ENCODE peak calls at places on chromosomes 2 and 18, in six cellular contexts. One of them, this sample, is unnamed.
A peak's percentile ranks its signal among the peaks of the same experiment; 100 is the strongest.

GRCh38 chr2:69185807-69186206 is 172.8 kb downstream of the ANTXR1 start:
- DNase-seq in activated CD4-positive, alpha-beta T cell treated with anti-CD3 and anti-CD28 coated beads for 24 hours: no peak
- DNase-seq in astrocyte of the hippocampus: no peak
- DNase-seq in stimulated activated CD4-positive, alpha-beta T cell treated with anti-CD3 and anti-CD28 coated beads, TNF-alpha, amount 100 ng/mL, for 1 hour: no peak
- DNase-seq in M059J: peak; percentile 95
- DNase-seq in IMR-90: peak; percentile 48
- DNase-seq in this sample: no peak

GRCh38 chr18:73244411-73244810 is 376.6 kb upstream of the NETO1 start:
- DNase-seq in astrocyte of the hippocampus: peak; percentile 19
- DNase-seq in stimulated activated CD4-positive, alpha-beta T cell treated with anti-CD3 and anti-CD28 coated beads, TNF-alpha, amount 100 ng/mL, for 1 hour: no peak
- DNase-seq in activated CD4-positive, alpha-beta T cell treated with anti-CD3 and anti-CD28 coated beads for 24 hours: no peak
- DNase-seq in IMR-90: peak; percentile 34
- DNase-seq in M059J: peak; percentile 1
- DNase-seq in this sample: no peak

GRCh38 chr2:29923110-29923721 is 1.8 kb upstream of the ALK start:
- DNase-seq in stimulated activated CD4-positive, alpha-beta T cell treated with anti-CD3 and anti-CD28 coated beads, TNF-alpha, amount 100 ng/mL, for 1 hour: no peak
- DNase-seq in M059J: peak; percentile 69
- DNase-seq in activated CD4-positive, alpha-beta T cell treated with anti-CD3 and anti-CD28 coated beads for 24 hours: no peak
- DNase-seq in astrocyte of the hippocampus: peak; percentile 77
- DNase-seq in IMR-90: peak; percentile 54
- DNase-seq in this sample: peak; percentile 50

GRCh38 chr2:240567872-240568677 is at the start of gene RNPEPL1:
- DNase-seq in IMR-90: no peak
- DNase-seq in stimulated activated CD4-positive, alpha-beta T cell treated with anti-CD3 and anti-CD28 coated beads, TNF-alpha, amount 100 ng/mL, for 1 hour: no peak
- DNase-seq in activated CD4-positive, alpha-beta T cell treated with anti-CD3 and anti-CD28 coated beads for 24 hours: no peak
- DNase-seq in astrocyte of the hippocampus: peak; percentile 71
- DNase-seq in M059J: peak; percentile 33
- DNase-seq in this sample: peak; percentile 54

GRCh38 chr2:776517-776916 is 99.3 kb upstream of the TMEM18 start:
- DNase-seq in activated CD4-positive, alpha-beta T cell treated with anti-CD3 and anti-CD28 coated beads for 24 hours: no peak
- DNase-seq in astrocyte of the hippocampus: no peak
- DNase-seq in IMR-90: no peak
- DNase-seq in stimulated activated CD4-positive, alpha-beta T cell treated with anti-CD3 and anti-CD28 coated beads, TNF-alpha, amount 100 ng/mL, for 1 hour: no peak
- DNase-seq in M059J: no peak
- DNase-seq in this sample: no peak

GRCh38 chr2:224646242-224646846 is 61.2 kb upstream of the CUL3 start:
- DNase-seq in M059J: peak; percentile 10
- DNase-seq in activated CD4-positive, alpha-beta T cell treated with anti-CD3 and anti-CD28 coated beads for 24 hours: no peak
- DNase-seq in IMR-90: peak; percentile 4
- DNase-seq in astrocyte of the hippocampus: peak; percentile 28
- DNase-seq in stimulated activated CD4-positive, alpha-beta T cell treated with anti-CD3 and anti-CD28 coated beads, TNF-alpha, amount 100 ng/mL, for 1 hour: no peak
- DNase-seq in this sample: no peak

GRCh38 chr2:154637426-154637825 is 61.1 kb upstream of the KCNJ3 start:
- DNase-seq in stimulated activated CD4-positive, alpha-beta T cell treated with anti-CD3 and anti-CD28 coated beads, TNF-alpha, amount 100 ng/mL, for 1 hour: no peak
- DNase-seq in astrocyte of the hippocampus: peak; percentile 50
- DNase-seq in activated CD4-positive, alpha-beta T cell treated with anti-CD3 and anti-CD28 coated beads for 24 hours: no peak
- DNase-seq in IMR-90: no peak
- DNase-seq in M059J: no peak
- DNase-seq in this sample: no peak

GRCh38 chr2:222708274-222708710 is 36.8 kb downstream of the MOGAT1 start:
- DNase-seq in activated CD4-positive, alpha-beta T cell treated with anti-CD3 and anti-CD28 coated beads for 24 hours: peak; percentile 64
- DNase-seq in stimulated activated CD4-positive, alpha-beta T cell treated with anti-CD3 and anti-CD28 coated beads, TNF-alpha, amount 100 ng/mL, for 1 hour: peak; percentile 77
- DNase-seq in M059J: peak; percentile 62
- DNase-seq in astrocyte of the hippocampus: peak; percentile 85
- DNase-seq in IMR-90: peak; percentile 74
- DNase-seq in this sample: peak; percentile 81

GRCh38 chr18:77032121-77032758 is 100.3 kb downstream of the MBP start:
- DNase-seq in stimulated activated CD4-positive, alpha-beta T cell treated with anti-CD3 and anti-CD28 coated beads, TNF-alpha, amount 100 ng/mL, for 1 hour: no peak
- DNase-seq in astrocyte of the hippocampus: peak; percentile 83
- DNase-seq in activated CD4-positive, alpha-beta T cell treated with anti-CD3 and anti-CD28 coated beads for 24 hours: no peak
- DNase-seq in IMR-90: no peak
- DNase-seq in M059J: peak; percentile 5
- DNase-seq in this sample: no peak

GRCh38 chr2:9984217-9984739 is 32.8 kb downstream of the GRHL1 start:
- DNase-seq in astrocyte of the hippocampus: peak; percentile 49
- DNase-seq in IMR-90: peak; percentile 48
- DNase-seq in M059J: peak; percentile 26
- DNase-seq in activated CD4-positive, alpha-beta T cell treated with anti-CD3 and anti-CD28 coated beads for 24 hours: peak; percentile 6
- DNase-seq in stimulated activated CD4-positive, alpha-beta T cell treated with anti-CD3 and anti-CD28 coated beads, TNF-alpha, amount 100 ng/mL, for 1 hour: no peak
- DNase-seq in this sample: no peak

GRCh38 chr2:66555076-66555475 is 120.2 kb downstream of the MEIS1 start:
- DNase-seq in stimulated activated CD4-positive, alpha-beta T cell treated with anti-CD3 and anti-CD28 coated beads, TNF-alpha, amount 100 ng/mL, for 1 hour: no peak
- DNase-seq in M059J: no peak
- DNase-seq in astrocyte of the hippocampus: no peak
- DNase-seq in activated CD4-positive, alpha-beta T cell treated with anti-CD3 and anti-CD28 coated beads for 24 hours: no peak
- DNase-seq in IMR-90: peak; percentile 62
- DNase-seq in this sample: no peak

GRCh38 chr2:136126021-136126420 is 8.1 kb upstream of the CXCR4 start:
- DNase-seq in astrocyte of the hippocampus: no peak
- DNase-seq in M059J: no peak
- DNase-seq in IMR-90: no peak
- DNase-seq in stimulated activated CD4-positive, alpha-beta T cell treated with anti-CD3 and anti-CD28 coated beads, TNF-alpha, amount 100 ng/mL, for 1 hour: no peak
- DNase-seq in activated CD4-positive, alpha-beta T cell treated with anti-CD3 and anti-CD28 coated beads for 24 hours: no peak
- DNase-seq in this sample: no peak

GRCh38 chr2:70743677-70744076 is 24.3 kb downstream of the ADD2 start:
- DNase-seq in astrocyte of the hippocampus: no peak
- DNase-seq in stimulated activated CD4-positive, alpha-beta T cell treated with anti-CD3 and anti-CD28 coated beads, TNF-alpha, amount 100 ng/mL, for 1 hour: no peak
- DNase-seq in M059J: no peak
- DNase-seq in IMR-90: no peak
- DNase-seq in activated CD4-positive, alpha-beta T cell treated with anti-CD3 and anti-CD28 coated beads for 24 hours: no peak
- DNase-seq in this sample: no peak

GRCh38 chr2:46326231-46326980 is 29.2 kb downstream of the EPAS1 start:
- DNase-seq in activated CD4-positive, alpha-beta T cell treated with anti-CD3 and anti-CD28 coated beads for 24 hours: no peak
- DNase-seq in M059J: no peak
- DNase-seq in IMR-90: no peak
- DNase-seq in astrocyte of the hippocampus: no peak
- DNase-seq in stimulated activated CD4-positive, alpha-beta T cell treated with anti-CD3 and anti-CD28 coated beads, TNF-alpha, amount 100 ng/mL, for 1 hour: no peak
- DNase-seq in this sample: no peak